ENCODE peak calls at places on chromosomes 16 and 17, in six cellular contexts. One of them, this sample, is unnamed. For H3K4me1, the result is how much of the 10 kb centered on the place peaks cover.

GRCh38 chr17:1173456-1174370 is 6.1 kb downstream of the ABR start:
- DNase-seq in kidney: no peak
- DNase-seq in fibroblast of lung: no peak
- DNase-seq in sigmoid colon: no peak
- DNase-seq in GM23248: no peak
- DNase-seq in PC-9: no peak
- DNase-seq in this sample: no peak

GRCh38 chr17:7886227-7887037 is 2.2 kb upstream of the CHD3 start:
- DNase-seq in kidney: no peak
- DNase-seq in GM23248: peak
- DNase-seq in PC-9: no peak
- DNase-seq in fibroblast of lung: peak
- DNase-seq in sigmoid colon: peak
- DNase-seq in this sample: no peak

GRCh38 chr16:717651-718245 is 2.8 kb downstream of the METRN start:
- DNase-seq in GM23248: no peak
- DNase-seq in fibroblast of lung: no peak
- DNase-seq in sigmoid colon: no peak
- DNase-seq in kidney: no peak
- DNase-seq in PC-9: no peak
- DNase-seq in this sample: no peak

GRCh38 chr17:6914711-6915110 is 81.1 kb upstream of the ALOX12 start:
- DNase-seq in PC-9: no peak
- DNase-seq in kidney: no peak
- DNase-seq in fibroblast of lung: no peak
- DNase-seq in sigmoid colon: no peak
- DNase-seq in GM23248: peak
- DNase-seq in this sample: no peak

GRCh38 chr16:85082553-85083050 is 29.7 kb downstream of the CIBAR2 start:
- DNase-seq in sigmoid colon: no peak
- DNase-seq in kidney: peak
- DNase-seq in PC-9: no peak
- DNase-seq in fibroblast of lung: no peak
- DNase-seq in GM23248: no peak
- DNase-seq in this sample: no peak

GRCh38 chr16:83994087-83994486 is 26.0 kb downstream of the NECAB2 start:
- DNase-seq in kidney: no peak
- DNase-seq in GM23248: peak
- DNase-seq in sigmoid colon: no peak
- DNase-seq in fibroblast of lung: peak
- DNase-seq in PC-9: peak
- DNase-seq in this sample: no peak

GRCh38 chr16:83806036-83806435 is 1.7 kb upstream of the HSBP1 start:
- DNase-seq in fibroblast of lung: no peak
- DNase-seq in PC-9: no peak
- DNase-seq in GM23248: no peak
- DNase-seq in kidney: no peak
- DNase-seq in sigmoid colon: no peak
- DNase-seq in this sample: no peak

GRCh38 chr17:45640141-45640850 is 143.8 kb upstream of the CRHR1 start:
- DNase-seq in fibroblast of lung: peak
- DNase-seq in GM23248: peak
- DNase-seq in PC-9: peak
- DNase-seq in kidney: no peak
- DNase-seq in sigmoid colon: peak
- DNase-seq in this sample: no peak

GRCh38 chr16:46801428-46802049 is 29.4 kb downstream of the C16orf87 start:
- DNase-seq in GM23248: peak
- DNase-seq in PC-9: no peak
- DNase-seq in sigmoid colon: no peak
- DNase-seq in fibroblast of lung: no peak
- DNase-seq in kidney: no peak
- DNase-seq in this sample: no peak

GRCh38 chr16:85149776-85150175 is 37.5 kb upstream of the CIBAR2 start:
- DNase-seq in fibroblast of lung: peak
- DNase-seq in GM23248: no peak
- DNase-seq in PC-9: no peak
- DNase-seq in kidney: peak
- DNase-seq in sigmoid colon: peak
- DNase-seq in this sample: no peak

GRCh38 chr16:54403580-54403979 is 117.0 kb upstream of the IRX3 start:
- DNase-seq in sigmoid colon: no peak
- DNase-seq in kidney: no peak
- DNase-seq in PC-9: no peak
- DNase-seq in fibroblast of lung: no peak
- DNase-seq in GM23248: no peak
- DNase-seq in this sample: no peak

GRCh38 chr17:7634384-7634783 is 4.4 kb downstream of the SHBG start:
- DNase-seq in GM23248: peak
- DNase-seq in fibroblast of lung: peak
- DNase-seq in sigmoid colon: no peak
- DNase-seq in kidney: peak
- DNase-seq in PC-9: no peak
- DNase-seq in this sample: no peak

GRCh38 chr17:63222655-63223054 is 223.5 kb downstream of the CYB561 start:
- DNase-seq in sigmoid colon: no peak
- DNase-seq in fibroblast of lung: peak
- DNase-seq in kidney: no peak
- DNase-seq in PC-9: no peak
- DNase-seq in GM23248: peak
- DNase-seq in this sample: no peak

GRCh38 chr17:75850928-75851692 is 4.0 kb downstream of the WBP2 start:
- DNase-seq in sigmoid colon: peak
- DNase-seq in PC-9: no peak
- DNase-seq in GM23248: no peak
- DNase-seq in kidney: no peak
- DNase-seq in fibroblast of lung: peak
- DNase-seq in this sample: no peak

GRCh38 chr17:37299257-37299985 is 76.4 kb upstream of the C17orf78 start:
- DNase-seq in PC-9: no peak
- DNase-seq in fibroblast of lung: peak
- DNase-seq in sigmoid colon: no peak
- DNase-seq in GM23248: peak
- DNase-seq in kidney: no peak
- DNase-seq in this sample: no peak

GRCh38 chr17:54771409-54771808 is 129.2 kb upstream of the TOM1L1 start:
- DNase-seq in fibroblast of lung: no peak
- DNase-seq in PC-9: no peak
- DNase-seq in GM23248: no peak
- DNase-seq in sigmoid colon: no peak
- DNase-seq in kidney: no peak
- DNase-seq in this sample: no peak

GRCh38 chr17:4514206-4514605 is 15.5 kb downstream of the SPNS2 start:
- DNase-seq in GM23248: no peak
- DNase-seq in sigmoid colon: peak
- DNase-seq in PC-9: peak
- DNase-seq in kidney: no peak
- DNase-seq in fibroblast of lung: no peak
- DNase-seq in this sample: no peak

DNA sequence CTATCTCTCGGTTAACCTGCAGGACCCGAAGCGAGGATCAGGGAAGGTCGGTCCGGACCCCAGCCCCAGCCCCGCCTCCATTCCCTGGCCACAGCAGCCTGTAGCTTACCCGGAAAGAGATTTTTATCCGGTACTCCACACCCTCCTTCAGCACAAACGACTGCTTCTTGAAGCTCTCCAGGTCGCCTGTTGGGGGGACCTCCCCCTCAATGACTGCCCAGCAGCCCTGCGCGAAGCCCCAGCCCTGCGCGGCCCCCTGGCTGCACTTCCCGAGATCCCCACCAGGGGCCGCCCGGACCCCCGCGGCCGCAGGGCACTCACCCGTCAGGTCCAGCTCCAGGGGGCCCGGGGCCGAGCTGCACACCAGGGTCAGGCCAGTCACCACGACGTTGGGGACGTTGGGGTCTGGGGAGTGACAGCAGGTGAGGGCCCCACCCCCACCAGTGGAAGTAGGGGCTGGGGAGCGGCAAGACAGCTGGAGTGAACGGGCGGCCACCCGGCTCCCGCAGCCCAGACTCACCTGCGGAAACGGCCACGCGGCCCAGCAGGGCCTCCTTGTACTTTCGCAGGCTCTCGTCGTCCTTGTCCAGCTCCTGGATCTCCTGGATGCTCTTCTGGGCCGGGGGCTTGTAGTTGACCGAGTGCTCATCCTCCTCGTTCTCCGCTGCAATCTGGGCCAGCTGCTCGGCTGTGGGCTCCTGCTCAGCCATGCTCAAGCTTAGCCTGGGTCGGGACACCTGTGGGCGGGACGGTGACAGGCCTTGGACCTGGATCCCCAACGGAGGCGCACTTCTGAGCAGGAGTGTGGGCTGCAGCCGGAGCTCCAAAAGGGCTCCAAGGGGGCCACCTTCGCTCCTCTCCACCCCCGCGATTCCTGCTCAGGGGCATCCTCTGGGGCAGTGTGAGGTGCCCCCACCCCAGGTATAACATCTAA is 1.6 kb downstream of the ARHGDIA start:
- DNase-seq in PC-9: no peak
- DNase-seq in sigmoid colon: peak
- DNase-seq in GM23248: peak
- DNase-seq in fibroblast of lung: peak
- DNase-seq in kidney: peak
- DNase-seq in this sample: peak
- H3K4me3 ChIP-seq in PC-9: peak
- H3K4me3 ChIP-seq in sigmoid colon: peak
- H3K4me3 ChIP-seq in GM23248: peak
- H3K4me3 ChIP-seq in fibroblast of lung: peak
- H3K4me3 ChIP-seq in kidney: no peak
- H3K4me3 ChIP-seq in this sample: peak

GRCh38 chr16:20424129-20424866 is 15.0 kb downstream of the ACSM5 start:
- DNase-seq in sigmoid colon: no peak
- DNase-seq in fibroblast of lung: no peak
- DNase-seq in kidney: no peak
- DNase-seq in GM23248: no peak
- DNase-seq in PC-9: no peak
- DNase-seq in this sample: no peak
- H3K27ac ChIP-seq in sigmoid colon: no peak
- H3K27ac ChIP-seq in fibroblast of lung: no peak
- H3K27ac ChIP-seq in kidney: no peak
- H3K27ac ChIP-seq in GM23248: no peak
- H3K27ac ChIP-seq in PC-9: no peak
- H3K27ac ChIP-seq in this sample: no peak

GRCh38 chr17:78925234-78925633 is at the start of gene TIMP2:
- DNase-seq in sigmoid colon: peak
- DNase-seq in GM23248: peak
- DNase-seq in fibroblast of lung: peak
- DNase-seq in PC-9: no peak
- DNase-seq in kidney: peak
- DNase-seq in this sample: no peak
- H3K4me1 ChIP-seq in sigmoid colon: under half
- H3K4me1 ChIP-seq in GM23248: under half
- H3K4me1 ChIP-seq in fibroblast of lung: under half
- H3K4me1 ChIP-seq in PC-9: under half
- H3K4me1 ChIP-seq in kidney: under half
- H3K4me1 ChIP-seq in this sample: under half

GRCh38 chr17:19318611-19319010 is 43.9 kb downstream of the B9D1 start:
- DNase-seq in GM23248: no peak
- DNase-seq in fibroblast of lung: no peak
- DNase-seq in sigmoid colon: peak
- DNase-seq in kidney: no peak
- DNase-seq in PC-9: no peak
- DNase-seq in this sample: no peak

GRCh38 chr17:19315104-19315503 is 47.4 kb downstream of the B9D1 start:
- DNase-seq in sigmoid colon: peak
- DNase-seq in kidney: no peak
- DNase-seq in fibroblast of lung: no peak
- DNase-seq in GM23248: no peak
- DNase-seq in PC-9: no peak
- DNase-seq in this sample: no peak

GRCh38 chr17:19317359-19318095 is 45.0 kb downstream of the B9D1 start:
- DNase-seq in GM23248: peak
- DNase-seq in kidney: peak
- DNase-seq in PC-9: no peak
- DNase-seq in fibroblast of lung: peak
- DNase-seq in sigmoid colon: peak
- DNase-seq in this sample: no peak

GRCh38 chr17:19313746-19314651 is 48.5 kb downstream of the B9D1 start:
- DNase-seq in kidney: no peak
- DNase-seq in PC-9: no peak
- DNase-seq in sigmoid colon: peak
- DNase-seq in GM23248: no peak
- DNase-seq in fibroblast of lung: no peak
- DNase-seq in this sample: no peak

GRCh38 chr17:19316756-19317358 is 45.7 kb downstream of the B9D1 start:
- DNase-seq in fibroblast of lung: peak
- DNase-seq in sigmoid colon: peak
- DNase-seq in kidney: no peak
- DNase-seq in PC-9: no peak
- DNase-seq in GM23248: no peak
- DNase-seq in this sample: no peak
- H3K4me3 ChIP-seq in fibroblast of lung: no peak
- H3K4me3 ChIP-seq in sigmoid colon: no peak
- H3K4me3 ChIP-seq in kidney: no peak
- H3K4me3 ChIP-seq in PC-9: no peak
- H3K4me3 ChIP-seq in GM23248: no peak
- H3K4me3 ChIP-seq in this sample: no peak

DNA sequence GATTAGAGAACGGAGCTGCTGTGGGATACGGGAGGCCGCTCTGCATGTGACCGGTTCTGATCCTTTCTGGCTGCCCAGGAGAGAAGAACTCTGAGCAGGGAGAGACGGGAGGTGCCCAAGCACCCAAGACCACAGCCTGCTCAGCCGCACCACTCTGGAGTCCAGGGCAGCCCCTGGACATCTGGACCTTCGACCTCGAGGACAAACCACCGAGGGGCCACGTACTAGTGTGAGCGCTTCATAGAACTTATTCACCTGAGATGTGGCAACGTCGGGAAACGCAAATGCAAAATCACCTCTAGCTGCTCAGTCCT is 5.9 kb downstream of the RNF166 start:
- DNase-seq in fibroblast of lung: no peak
- DNase-seq in kidney: no peak
- DNase-seq in GM23248: no peak
- DNase-seq in PC-9: no peak
- DNase-seq in sigmoid colon: no peak
- DNase-seq in this sample: no peak
- H3K27ac ChIP-seq in fibroblast of lung: peak
- H3K27ac ChIP-seq in kidney: peak
- H3K27ac ChIP-seq in GM23248: no peak
- H3K27ac ChIP-seq in PC-9: no peak
- H3K27ac ChIP-seq in sigmoid colon: no peak
- H3K27ac ChIP-seq in this sample: no peak

DNA sequence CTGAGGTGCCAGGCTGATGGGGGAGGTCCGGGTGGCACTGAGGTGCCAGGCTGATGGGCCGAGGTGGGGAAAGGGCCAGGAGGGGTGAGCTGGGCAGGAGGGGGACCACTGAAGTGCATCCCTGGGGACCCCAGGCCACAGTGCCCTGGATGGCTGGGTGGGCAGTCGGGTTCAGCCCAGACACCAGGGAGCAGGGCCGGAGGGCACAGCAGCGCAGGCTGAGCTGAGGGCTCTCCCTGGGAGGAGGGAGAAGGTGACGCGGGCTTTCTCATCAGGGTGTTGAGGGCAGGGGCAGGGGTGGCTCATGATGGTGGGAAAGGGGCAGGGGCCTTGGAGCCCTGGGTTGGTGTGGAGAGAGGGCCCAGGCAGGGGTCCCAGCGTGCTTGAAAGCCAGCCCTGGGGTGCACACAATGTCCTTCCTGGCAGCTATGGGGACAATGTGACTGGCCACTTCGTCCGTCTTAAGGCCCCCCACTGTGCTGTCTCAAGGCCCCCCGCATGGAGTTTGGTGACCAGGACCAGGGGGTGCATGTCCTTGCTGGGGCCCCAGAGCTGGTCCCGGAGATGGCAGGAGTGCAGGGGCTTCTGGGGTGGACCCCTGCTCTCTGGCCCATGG is 16.0 kb downstream of the CD7 start:
- DNase-seq in sigmoid colon: peak
- DNase-seq in fibroblast of lung: no peak
- DNase-seq in PC-9: no peak
- DNase-seq in GM23248: no peak
- DNase-seq in kidney: no peak
- DNase-seq in this sample: peak
- H3K4me1 ChIP-seq in sigmoid colon: under half
- H3K4me1 ChIP-seq in fibroblast of lung: under half
- H3K4me1 ChIP-seq in PC-9: under half
- H3K4me1 ChIP-seq in GM23248: under half
- H3K4me1 ChIP-seq in kidney: under half
- H3K4me1 ChIP-seq in this sample: under half

This sample was measured in RWPE2.